ENCODE peak calls at places on chromosomes 2 and 18, in four cellular contexts. R, L, X and G are unnamed samples. For H3K27me3, the result is how much of the 10 kb centered on the place peaks cover.

GRCh38 chr2:128178650-128179460 is 87.9 kb downstream of the UGGT1 start:
- DNase-seq in R (peak), L (peak), X (peak), G (peak)

GRCh38 chr2:201344663-201345366 is 12.3 kb downstream of the FLACC1 start:
- DNase-seq in R (no peak), L (no peak), X (peak), G (no peak)

GRCh38 chr18:7084766-7085080 is 32.9 kb downstream of the LAMA1 start:
- DNase-seq in R (no peak), L (peak), X (no peak), G (no peak)

GRCh38 chr2:173218331-173219056 is 136.2 kb upstream of the CDCA7 start:
- DNase-seq in R (no peak), L (peak), X (peak), G (no peak)

GRCh38 chr2:43737855-43738254 is 36.0 kb upstream of the DYNC2LI1 start:
- DNase-seq in R (no peak), L (no peak), X (no peak), G (no peak)

GRCh38 chr2:73877071-73877802 is 15.6 kb upstream of the ACTG2 start:
- DNase-seq in R (no peak), L (no peak), X (no peak), G (no peak)

GRCh38 chr2:190507135-190507534 is 27.4 kb downstream of the NEMP2 start:
- DNase-seq in R (no peak), L (no peak), X (no peak), G (no peak)

GRCh38 chr2:74005786-74006185 is 21.1 kb downstream of the TET3 start:
- DNase-seq in R (no peak), L (peak), X (no peak), G (no peak)

GRCh38 chr2:221243758-221244157 is 328.3 kb downstream of the EPHA4 start:
- DNase-seq in R (no peak), L (no peak), X (no peak), G (no peak)

GRCh38 chr2:54889053-54889452 is 161.2 kb downstream of the RTN4 start:
- DNase-seq in R (no peak), L (no peak), X (no peak), G (no peak)

GRCh38 chr18:45611943-45612342 is 3.3 kb upstream of the SLC14A2 start:
- DNase-seq in R (no peak), L (no peak), X (no peak), G (no peak)

GRCh38 chr2:145058457-145058856 is 538.5 kb upstream of the ZEB2 start:
- DNase-seq in R (no peak), L (no peak), X (no peak), G (no peak)

GRCh38 chr2:217597140-217597539 is 405.7 kb downstream of the TNS1 start:
- DNase-seq in R (peak), L (no peak), X (no peak), G (no peak)

GRCh38 chr18:55234366-55235093 is 275.3 kb upstream of the CCDC68 start:
- DNase-seq in R (peak), L (peak), X (peak), G (peak)

GRCh38 chr2:176504431-176504830 is 235.2 kb downstream of the MTX2 start:
- DNase-seq in R (no peak), L (no peak), X (no peak), G (no peak)

GRCh38 chr18:52242711-52243110 is 97.3 kb upstream of the DCC start:
- DNase-seq in R (no peak), L (peak), X (no peak), G (no peak)

GRCh38 chr2:102615620-102616436 is 3.5 kb upstream of the SLC9A2 start:
- DNase-seq in R (peak), L (peak), X (peak), G (peak)

GRCh38 chr2:37615808-37616673 is 55.4 kb downstream of the CDC42EP3 start:
- DNase-seq in R (no peak), L (no peak), X (no peak), G (no peak)

GRCh38 chr2:139230881-139231280 is 450.7 kb upstream of the NXPH2 start:
- DNase-seq in R (no peak), L (no peak), X (no peak), G (no peak)

GRCh38 chr2:139225961-139226360 is 445.8 kb upstream of the NXPH2 start:
- DNase-seq in R (no peak), L (no peak), X (no peak), G (no peak)

GRCh38 chr2:139228276-139228675 is 448.1 kb upstream of the NXPH2 start:
- DNase-seq in R (no peak), L (no peak), X (no peak), G (no peak)
- H3K27me3 ChIP-seq in R (under half), L (under half), X (under half), G (under half)

GRCh38 chr2:69589973-69590652 is 53.4 kb downstream of the AAK1 start:
- DNase-seq in R (no peak), L (peak), X (no peak), G (no peak)
- H3K4me3 ChIP-seq in R (no peak), L (no peak), X (no peak), G (no peak)

GRCh38 chr2:203818656-203819055 is 48.9 kb upstream of the CTLA4 start:
- DNase-seq in R (no peak), L (no peak), X (no peak), G (peak)
- H3K27me3 ChIP-seq in R (under half), L (under half), X (under half), G (under half)

GRCh38 chr2:101001713-101002561 is at the start of gene RPL31:
- DNase-seq in R (peak), L (peak), X (peak), G (peak)

GRCh38 chr2:101002562-101003277 is 631 bp downstream of the RPL31 start:
- DNase-seq in R (no peak), L (peak), X (no peak), G (no peak)

GRCh38 chr2:101006065-101006715 is 4.1 kb downstream of the RPL31 start:
- DNase-seq in R (no peak), L (no peak), X (no peak), G (no peak)

GRCh38 chr2:101003278-101003775 is 1.2 kb downstream of the RPL31 start:
- DNase-seq in R (no peak), L (peak), X (no peak), G (peak)

GRCh38 chr2:101004671-101005325 is 2.7 kb downstream of the RPL31 start:
- DNase-seq in R (no peak), L (no peak), X (no peak), G (no peak)
- H3K4me3 ChIP-seq in R (peak), L (no peak), X (no peak), G (no peak)